ENCODE peak calls at places on chromosomes 13 and 19, in eight cellular contexts. V is T follicular helper cell, I is nephron progenitor cell, D is body of pancreas, F is cardiac muscle cell, O is T-cell, X is H4, H is pulmonary artery endothelial cell. K is an unnamed sample.

GRCh38 chr13:97413694-97414093 is 20.3 kb upstream of the RAP2A start:
- DNase-seq in V (no peak), I (no peak), D (no peak), F (no peak), O (no peak), X (no peak), H (no peak), K (no peak)

GRCh38 chr19:7214329-7215089 is 79.7 kb downstream of the INSR start:
- DNase-seq in V (no peak), I (no peak), D (peak), F (no peak), O (no peak), X (no peak), H (no peak), K (no peak)

GRCh38 chr13:98848736-98849135 is 96.3 kb upstream of the SLC15A1 start:
- DNase-seq in V (no peak), I (no peak), D (no peak), F (no peak), O (no peak), X (no peak), H (no peak), K (no peak)

GRCh38 chr13:69571606-69572323 is 535.9 kb upstream of the ATXN8OS start:
- DNase-seq in V (no peak), I (no peak), D (no peak), F (no peak), O (no peak), X (no peak), H (no peak), K (no peak)

GRCh38 chr13:49450105-49450819 is 6.2 kb downstream of the SETDB2 start:
- DNase-seq in V (no peak), I (no peak), D (no peak), F (no peak), O (no peak), X (no peak), H (no peak), K (no peak)

GRCh38 chr19:15199652-15200574 is 882 bp downstream of the NOTCH3 start:
- DNase-seq in V (no peak), I (peak), D (peak), F (peak), O (no peak), X (no peak), H (no peak), K (peak)

GRCh38 chr19:49442354-49442753 is 1.0 kb upstream of the SLC17A7 start:
- DNase-seq in V (no peak), I (peak), D (peak), F (no peak), O (no peak), X (peak), H (no peak), K (no peak)

GRCh38 chr13:71056581-71056980 is 810.4 kb downstream of the DACH1 start:
- DNase-seq in V (no peak), I (no peak), D (no peak), F (no peak), O (no peak), X (no peak), H (no peak), K (no peak)

GRCh38 chr19:13036366-13036976 is 41.2 kb downstream of the NFIX start:
- DNase-seq in V (no peak), I (no peak), D (peak), F (peak), O (no peak), X (peak), H (no peak), K (peak)

GRCh38 chr13:32314968-32315254 is 252 bp downstream of the ZAR1L start:
- DNase-seq in V (peak), I (no peak), D (peak), F (peak), O (peak), X (peak), H (no peak), K (peak)

GRCh38 chr19:21604941-21605548 is 99.6 kb downstream of the ZNF429 start:
- DNase-seq in V (no peak), I (no peak), D (peak), F (peak), O (no peak), X (no peak), H (no peak), K (no peak)

GRCh38 chr13:88031980-88032562 is 360.9 kb downstream of the SLITRK5 start:
- DNase-seq in V (no peak), I (no peak), D (no peak), F (peak), O (no peak), X (no peak), H (no peak), K (no peak)

GRCh38 chr13:104750377-104750776 is 1684.2 kb upstream of the SLC10A2 start:
- DNase-seq in V (no peak), I (no peak), D (no peak), F (no peak), O (no peak), X (no peak), H (no peak), K (no peak)

GRCh38 chr13:71785361-71785760 is 81.6 kb downstream of the DACH1 start:
- DNase-seq in V (no peak), I (no peak), D (no peak), F (no peak), O (no peak), X (no peak), H (no peak), K (no peak)

GRCh38 chr13:43876366-43876765 is 3.2 kb downstream of the CCDC122 start:
- DNase-seq in V (no peak), I (no peak), D (no peak), F (no peak), O (no peak), X (no peak), H (no peak), K (no peak)

GRCh38 chr19:52518646-52519045 is 8.8 kb upstream of the ZNF808 start:
- DNase-seq in V (no peak), I (no peak), D (no peak), F (no peak), O (no peak), X (no peak), H (no peak), K (no peak)

GRCh38 chr19:40392894-40393517 is 3.0 kb upstream of the HIPK4 start:
- DNase-seq in V (no peak), I (no peak), D (peak), F (no peak), O (no peak), X (no peak), H (no peak), K (peak)

GRCh38 chr13:48939728-48940127 is 36.0 kb upstream of the FNDC3A start:
- DNase-seq in V (no peak), I (no peak), D (no peak), F (no peak), O (no peak), X (no peak), H (no peak), K (no peak)

GRCh38 chr19:46574533-46574932 is 26.6 kb upstream of the CALM3 start:
- DNase-seq in V (peak), I (no peak), D (no peak), F (peak), O (peak), X (no peak), H (no peak), K (peak)